ENCODE peak calls at places on chromosomes 7 and 10, in five cellular contexts. B is body of pancreas; K is heart left ventricle; V is RWPE2; C is CD4-positive, CD25-positive, alpha-beta regulatory T cell. L is an unnamed sample.

GRCh38 chr7:39430441-39430840 is 135.8 kb upstream of the YAE1 start:
- ATAC-seq in B (no peak), K (no peak), V (no peak), C (no peak), L (no peak)

GRCh38 chr10:22103701-22104100 is 100.2 kb upstream of the DNAJC1 start:
- ATAC-seq in B (no peak), K (no peak), V (peak), C (no peak), L (no peak)

GRCh38 chr10:71081912-71082311 is 130.5 kb upstream of the UNC5B start:
- ATAC-seq in B (no peak), K (no peak), V (no peak), C (no peak), L (no peak)

GRCh38 chr10:73263948-73264347 is 11.5 kb upstream of the MRPS16 start:
- ATAC-seq in B (no peak), K (no peak), V (no peak), C (no peak), L (no peak)

GRCh38 chr7:99193527-99194214 is 14.2 kb downstream of the KPNA7 start:
- ATAC-seq in B (no peak), K (no peak), V (peak), C (no peak), L (no peak)

GRCh38 chr7:130065500-130066152 is 4.7 kb upstream of the KLHDC10 start:
- ATAC-seq in B (no peak), K (no peak), V (no peak), C (no peak), L (no peak)

GRCh38 chr10:103901299-103901698 is 16.7 kb downstream of the STN1 start:
- ATAC-seq in B (no peak), K (no peak), V (no peak), C (peak), L (no peak)

GRCh38 chr10:129662386-129662785 is 195.3 kb downstream of the MGMT start:
- ATAC-seq in B (no peak), K (no peak), V (no peak), C (no peak), L (no peak)

GRCh38 chr10:112446055-112446854 is 459 bp downstream of the ZDHHC6 start:
- ATAC-seq in B (no peak), K (no peak), V (peak), C (peak), L (no peak)

GRCh38 chr7:158134824-158135223 is 452.8 kb downstream of the PTPRN2 start:
- ATAC-seq in B (no peak), K (no peak), V (no peak), C (no peak), L (no peak)

GRCh38 chr7:28613262-28613661 is 200.9 kb downstream of the CREB5 start:
- ATAC-seq in B (no peak), K (no peak), V (no peak), C (no peak), L (no peak)

GRCh38 chr10:31139497-31139896 is 107.8 kb upstream of the ZNF438 start:
- ATAC-seq in B (no peak), K (no peak), V (no peak), C (no peak), L (no peak)

GRCh38 chr10:96850825-96851224 is 18.7 kb downstream of the LCOR start:
- ATAC-seq in B (peak), K (no peak), V (peak), C (no peak), L (peak)

GRCh38 chr7:83655951-83656556 is 7.1 kb upstream of the SEMA3E start:
- ATAC-seq in B (peak), K (no peak), V (no peak), C (no peak), L (peak)

GRCh38 chr7:157613575-157614322 is 276.9 kb downstream of the DNAJB6 start:
- ATAC-seq in B (no peak), K (no peak), V (no peak), C (no peak), L (no peak)

GRCh38 chr7:132328047-132328620 is 248.1 kb downstream of the PLXNA4 start:
- ATAC-seq in B (no peak), K (peak), V (no peak), C (no peak), L (no peak)

GRCh38 chr10:45000138-45000763 is 472 bp upstream of the ZNF22 start:
- ATAC-seq in B (no peak), K (peak), V (no peak), C (no peak), L (peak)

GRCh38 chr7:22694597-22695207 is 32.3 kb upstream of the IL6 start:
- ATAC-seq in B (no peak), K (no peak), V (no peak), C (no peak), L (no peak)

GRCh38 chr7:81094952-81095351 is 176.1 kb upstream of the SEMA3C start:
- ATAC-seq in B (no peak), K (no peak), V (no peak), C (no peak), L (no peak)

GRCh38 chr10:93580824-93581223 is 14.4 kb downstream of the FFAR4 start:
- ATAC-seq in B (no peak), K (no peak), V (no peak), C (no peak), L (no peak)

GRCh38 chr10:100209303-100209702 is 20.1 kb downstream of the CHUK start:
- ATAC-seq in B (peak), K (no peak), V (no peak), C (no peak), L (no peak)

GRCh38 chr10:114166053-114166452 is 8.0 kb downstream of the CCDC186 start:
- ATAC-seq in B (peak), K (no peak), V (peak), C (no peak), L (no peak)

GRCh38 chr7:114930107-114930521 is 8.2 kb downstream of the MDFIC start:
- ATAC-seq in B (no peak), K (no peak), V (no peak), C (no peak), L (no peak)

GRCh38 chr10:50544857-50545429 is 78.8 kb downstream of the SGMS1 start:
- ATAC-seq in B (no peak), K (no peak), V (no peak), C (peak), L (no peak)

GRCh38 chr7:5997210-5997808 is 11.5 kb downstream of the PMS2 start:
- ATAC-seq in B (peak), K (no peak), V (peak), C (peak), L (peak)

GRCh38 chr10:119268871-119269506 is 61.6 kb downstream of the GRK5 start:
- ATAC-seq in B (no peak), K (no peak), V (no peak), C (peak), L (no peak)

GRCh38 chr10:70761031-70761601 is 24.1 kb downstream of the TBATA start:
- ATAC-seq in B (no peak), K (no peak), V (no peak), C (no peak), L (no peak)

DNA sequence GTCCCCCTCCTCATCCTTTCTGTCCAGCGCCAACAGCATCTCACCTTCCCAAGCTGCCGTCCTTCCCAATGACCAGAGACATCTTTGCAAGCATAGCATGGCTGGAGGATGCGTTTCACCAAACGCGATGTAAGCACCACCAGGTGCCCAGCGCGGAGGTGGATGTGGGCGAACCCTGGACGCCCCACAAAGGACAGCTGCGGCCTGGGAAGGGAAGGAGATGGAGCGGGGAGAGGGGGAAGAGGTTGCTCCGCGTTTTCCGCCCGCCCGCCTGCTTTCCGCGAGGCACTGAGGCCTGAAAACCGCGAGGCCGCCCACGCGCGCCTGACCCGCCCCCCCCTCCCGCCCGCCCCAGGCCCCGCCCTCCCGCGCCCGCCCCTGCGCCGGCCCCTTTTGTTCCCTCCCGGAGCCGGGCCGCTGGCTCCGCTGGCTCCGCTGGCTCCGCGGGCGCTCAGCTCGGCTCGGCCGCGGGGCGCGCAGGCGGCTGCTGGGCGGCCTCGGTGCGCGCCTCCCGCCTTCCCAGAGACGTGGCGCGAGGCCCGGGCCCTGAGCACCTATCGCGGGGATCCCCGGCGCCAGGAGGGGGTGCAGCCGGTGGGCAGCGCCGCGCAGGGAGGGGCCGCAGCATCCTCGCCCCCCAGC is at the start of gene CLIP2:
- ATAC-seq in B (peak), K (peak), V (peak), C (peak), L (peak)
- H3K27ac ChIP-seq in B (peak), K (peak), V (peak), C (no peak), L (peak)

GRCh38 chr10:24652381-24652957 is 71.2 kb downstream of the ARHGAP21 start:
- ATAC-seq in B (no peak), K (no peak), V (no peak), C (no peak), L (no peak)
- H3K27ac ChIP-seq in B (no peak), K (peak), V (no peak), C (no peak), L (no peak)

GRCh38 chr10:85864866-85865526 is 501.6 kb downstream of the GRID1 start:
- ATAC-seq in B (no peak), K (no peak), V (no peak), C (no peak), L (no peak)

GRCh38 chr10:85864173-85864549 is 502.4 kb downstream of the GRID1 start:
- ATAC-seq in B (no peak), K (no peak), V (no peak), C (no peak), L (no peak)

GRCh38 chr10:85861513-85862197 is 504.9 kb downstream of the GRID1 start:
- ATAC-seq in B (no peak), K (no peak), V (no peak), C (no peak), L (no peak)

GRCh38 chr10:85862771-85863170 is 503.8 kb downstream of the GRID1 start:
- ATAC-seq in B (no peak), K (no peak), V (no peak), C (no peak), L (no peak)

GRCh38 chr10:85863301-85864172 is 503.1 kb downstream of the GRID1 start:
- ATAC-seq in B (no peak), K (no peak), V (no peak), C (no peak), L (no peak)
- H3K27ac ChIP-seq in B (no peak), K (no peak), V (no peak), C (no peak), L (no peak)

DNA sequence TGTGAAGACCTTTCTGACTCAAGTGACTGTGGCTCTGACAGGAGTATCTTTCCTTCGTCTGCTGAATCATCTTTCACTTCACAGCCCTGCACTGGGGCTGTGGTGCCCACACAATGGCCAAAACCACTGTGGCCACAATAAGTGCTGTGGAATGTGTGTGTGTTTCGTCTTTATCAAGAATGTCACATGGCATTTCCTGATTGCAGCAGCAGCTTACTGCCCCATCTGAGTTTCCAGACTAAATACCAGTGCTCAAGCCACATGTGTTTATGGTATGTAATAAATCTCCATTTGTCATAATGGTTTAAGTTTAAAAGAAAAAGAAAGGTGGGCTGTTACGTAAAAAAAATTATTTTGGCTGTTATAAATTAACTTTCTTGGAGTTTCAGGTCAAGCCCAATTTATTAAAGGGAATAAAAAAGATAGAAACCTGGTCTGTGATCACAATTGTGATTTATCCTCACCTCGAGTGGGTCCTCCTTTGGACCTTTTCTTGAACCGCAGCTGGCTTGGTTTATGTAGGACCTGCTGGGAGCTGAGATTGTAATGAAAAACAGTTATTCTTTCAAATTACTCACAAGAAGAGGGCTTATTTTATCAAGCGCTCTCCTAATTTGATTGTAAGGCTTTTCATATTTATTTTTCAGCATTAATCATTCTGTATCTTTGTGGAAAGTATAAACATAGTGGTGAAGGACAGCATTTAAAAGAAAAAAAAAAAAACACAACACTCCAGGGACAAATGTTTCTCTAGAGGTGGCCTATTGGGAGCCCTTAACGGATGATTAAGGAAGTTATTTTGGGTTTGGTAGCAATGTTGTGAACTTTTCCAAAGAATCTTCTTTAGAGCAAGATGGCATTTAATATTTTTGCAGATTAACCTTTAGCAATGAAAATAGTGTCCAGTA is 116.2 kb downstream of the LRMDA start:
- ATAC-seq in B (peak), K (no peak), V (no peak), C (no peak), L (no peak)
- H3K27ac ChIP-seq in B (no peak), K (no peak), V (no peak), C (no peak), L (peak)